ENCODE peak calls at places on chromosomes 11 and 22, in seven cellular contexts. T, G, K, B, Z, U and R are unnamed samples.

GRCh38 chr11:11598243-11598642 is 23.6 kb downstream of the GALNT18 start:
- DNase-seq in T (no peak), G (no peak), K (no peak), B (no peak), Z (no peak), U (no peak), R (no peak)

GRCh38 chr11:129894281-129895125 is 875 bp downstream of the NFRKB start:
- DNase-seq in T (peak; percentile 21), G (no peak), K (no peak), B (no peak), Z (no peak), U (no peak), R (no peak)

GRCh38 chr11:65419460-65419772 is 3.2 kb upstream of the NEAT1 start:
- DNase-seq in T (no peak), G (no peak), K (no peak), B (peak; percentile 83), Z (peak; percentile 69), U (no peak), R (peak; percentile 78)

GRCh38 chr22:36745301-36745995 is 30.5 kb downstream of the IFT27 start:
- DNase-seq in T (no peak), G (peak; percentile 35), K (no peak), B (peak; percentile 46), Z (no peak), U (no peak), R (peak; percentile 54)

GRCh38 chr11:23404225-23405160 is 544.2 kb upstream of the CCDC179 start:
- DNase-seq in T (no peak), G (no peak), K (no peak), B (no peak), Z (no peak), U (no peak), R (no peak)

GRCh38 chr22:25060522-25061071 is 108.1 kb downstream of the KIAA1671 start:
- DNase-seq in T (no peak), G (no peak), K (no peak), B (no peak), Z (no peak), U (no peak), R (no peak)

GRCh38 chr22:27213766-27214581 is 556.6 kb downstream of the MIAT start:
- DNase-seq in T (no peak), G (no peak), K (no peak), B (peak; percentile 87), Z (no peak), U (no peak), R (no peak)

GRCh38 chr22:30362632-30363281 is 6.0 kb downstream of the CCDC157 start:
- DNase-seq in T (no peak), G (no peak), K (no peak), B (no peak), Z (no peak), U (no peak), R (no peak)

GRCh38 chr11:92714111-92714510 is 255.3 kb upstream of the MTNR1B start:
- DNase-seq in T (no peak), G (no peak), K (no peak), B (no peak), Z (no peak), U (no peak), R (no peak)

GRCh38 chr11:110901441-110901840 is 189.2 kb upstream of the ARHGAP20 start:
- DNase-seq in T (no peak), G (no peak), K (no peak), B (no peak), Z (no peak), U (no peak), R (no peak)

GRCh38 chr11:102807921-102808320 is 10.0 kb upstream of the MMP1 start:
- DNase-seq in T (peak; percentile 32), G (no peak), K (no peak), B (no peak), Z (no peak), U (peak; percentile 58), R (no peak)

GRCh38 chr22:27726726-27727449 is 74.7 kb downstream of the MN1 start:
- DNase-seq in T (peak; percentile 44), G (no peak), K (no peak), B (peak; percentile 85), Z (no peak), U (no peak), R (peak; percentile 78)

GRCh38 chr11:77113382-77114088 is 10.9 kb downstream of the OMP start:
- DNase-seq in T (peak; percentile 67), G (no peak), K (no peak), B (no peak), Z (no peak), U (peak; percentile 11), R (no peak)

GRCh38 chr22:45082795-45083194 is 73.0 kb upstream of the PHF21B start:
- DNase-seq in T (peak; percentile 10), G (no peak), K (no peak), B (no peak), Z (no peak), U (peak; percentile 35), R (no peak)

DNA sequence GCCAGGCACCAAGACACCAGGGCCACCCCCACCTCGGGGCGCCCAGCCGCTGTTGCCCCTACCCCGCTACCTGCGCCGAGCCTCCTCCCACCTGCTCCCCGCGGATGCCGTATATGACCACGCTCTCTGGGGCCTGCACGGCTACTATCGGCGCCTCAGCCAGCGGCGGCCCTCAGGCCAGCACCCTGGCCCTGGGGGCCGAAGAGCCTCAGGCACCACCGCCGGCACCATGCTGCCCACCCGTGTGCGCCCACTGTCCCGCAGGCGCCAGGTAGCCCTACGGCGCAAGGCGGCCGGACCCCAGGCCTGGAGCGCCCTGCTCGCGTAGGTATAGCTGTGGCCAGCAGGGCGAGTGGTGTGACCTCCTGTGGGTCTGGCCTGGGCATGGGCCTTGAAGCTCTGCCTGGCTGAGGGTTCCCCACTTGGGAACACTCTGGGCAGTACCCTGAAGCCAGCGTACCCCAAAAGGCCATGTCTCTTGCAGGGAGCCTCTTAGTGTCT is 14.8 kb upstream of the MDK start:
- DNase-seq in T (no peak), G (no peak), K (no peak), B (no peak), Z (no peak), U (no peak), R (no peak)
- H3K27ac ChIP-seq in T (no peak overlapping the region), G (peak overlapping the region; percentile 41), K (no peak overlapping the region), B (no peak overlapping the region), Z (peak overlapping the region; percentile 97), U (no peak overlapping the region), R (no peak overlapping the region)

DNA sequence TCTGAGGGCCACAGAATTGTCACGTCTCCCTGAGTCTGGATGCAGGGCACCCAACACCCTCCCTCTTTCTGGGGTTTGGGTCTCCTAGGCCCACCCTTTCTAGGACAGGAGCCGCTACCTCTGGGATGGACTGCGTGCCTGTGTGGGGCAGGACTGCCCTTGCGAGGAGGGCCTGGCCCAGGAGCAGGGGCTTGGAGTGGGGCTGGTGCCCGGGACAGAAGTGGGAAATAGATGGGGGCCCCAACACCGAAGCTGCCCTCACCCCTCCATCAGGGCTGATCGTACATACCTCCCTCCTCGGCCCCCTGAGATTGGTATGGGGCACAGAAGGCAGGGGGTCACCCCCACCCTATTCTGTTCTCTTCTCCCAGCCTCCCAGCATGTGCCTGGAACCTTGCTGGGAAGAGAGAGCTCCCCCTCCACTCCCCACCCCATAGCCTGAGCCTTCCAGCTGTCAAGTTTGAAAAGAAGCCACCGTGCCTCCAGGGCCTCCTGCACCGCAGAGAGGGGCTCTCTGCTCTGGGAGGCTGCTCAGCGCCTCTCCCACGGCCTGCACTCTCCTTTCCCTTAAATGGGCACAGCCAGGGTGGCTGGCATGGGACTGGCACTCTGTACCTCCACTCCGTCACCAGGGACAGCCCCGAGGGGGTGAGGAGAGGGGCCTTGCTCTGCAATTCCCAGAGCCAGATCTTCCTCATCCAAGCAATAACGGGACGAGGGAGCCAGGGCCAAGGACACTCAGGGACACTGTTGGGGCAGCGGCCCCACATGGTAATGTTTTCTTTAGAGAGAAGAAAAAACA is 1.8 kb downstream of the LRRC10B start:
- DNase-seq in T (no peak), G (no peak), K (no peak), B (peak; percentile 82), Z (no peak), U (no peak), R (no peak)
- H3K27ac ChIP-seq in T (no peak overlapping the region), G (no peak overlapping the region), K (no peak overlapping the region), B (peak overlapping the region; percentile 89), Z (no peak overlapping the region), U (no peak overlapping the region), R (peak overlapping the region; percentile 25)

GRCh38 chr11:17718015-17718414 is 1.4 kb upstream of the MYOD1 start:
- DNase-seq in T (no peak), G (no peak), K (no peak), B (no peak), Z (no peak), U (no peak), R (no peak)

GRCh38 chr11:17718510-17718962 is 835 bp upstream of the MYOD1 start:
- DNase-seq in T (no peak), G (no peak), K (no peak), B (no peak), Z (no peak), U (no peak), R (no peak)

GRCh38 chr11:17714870-17715269 is 4.5 kb upstream of the MYOD1 start:
- DNase-seq in T (no peak), G (no peak), K (no peak), B (no peak), Z (no peak), U (no peak), R (no peak)

GRCh38 chr11:17714356-17714854 is 5.0 kb upstream of the MYOD1 start:
- DNase-seq in T (no peak), G (no peak), K (no peak), B (no peak), Z (no peak), U (no peak), R (no peak)

DNA sequence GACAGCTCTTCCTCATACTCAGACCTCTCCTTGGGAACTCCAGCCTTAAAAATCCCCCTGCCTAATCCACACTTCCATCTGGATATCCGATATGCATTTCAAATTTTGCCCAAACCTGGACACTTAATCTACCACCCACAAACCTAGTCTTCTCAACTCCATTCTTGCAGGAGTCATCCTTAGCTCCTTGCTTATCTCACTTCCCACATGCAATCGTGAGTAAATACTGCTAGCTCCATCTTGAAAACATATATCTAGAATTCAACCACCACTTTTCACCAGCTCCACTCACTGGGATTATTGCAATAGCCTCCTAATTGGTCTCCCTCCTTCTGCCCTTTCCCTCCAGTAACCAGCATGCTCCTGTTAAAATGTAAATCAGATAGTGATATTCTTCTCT is 2.6 kb upstream of the MYOD1 start:
- DNase-seq in T (no peak), G (no peak), K (no peak), B (no peak), Z (no peak), U (no peak), R (no peak)
- H3K27ac ChIP-seq in T (no peak overlapping the region), G (no peak overlapping the region), K (no peak overlapping the region), B (no peak overlapping the region), Z (no peak overlapping the region), U (no peak overlapping the region), R (no peak overlapping the region)

GRCh38 chr11:20093775-20094174 is 66.5 kb downstream of the DBX1 start:
- DNase-seq in T (no peak), G (no peak), K (no peak), B (no peak), Z (no peak), U (no peak), R (no peak)

GRCh38 chr11:20102393-20102792 is 57.9 kb downstream of the DBX1 start:
- DNase-seq in T (no peak), G (no peak), K (no peak), B (peak; percentile 49), Z (no peak), U (no peak), R (no peak)

GRCh38 chr11:20099527-20099926 is 60.7 kb downstream of the DBX1 start:
- DNase-seq in T (no peak), G (no peak), K (no peak), B (no peak), Z (no peak), U (no peak), R (no peak)

GRCh38 chr11:20095189-20095588 is 65.1 kb downstream of the DBX1 start:
- DNase-seq in T (no peak), G (no peak), K (no peak), B (no peak), Z (no peak), U (no peak), R (no peak)

GRCh38 chr11:20097319-20098221 is 62.7 kb downstream of the DBX1 start:
- DNase-seq in T (peak; percentile 60), G (no peak), K (no peak), B (no peak), Z (no peak), U (no peak), R (no peak)
- H3K27ac ChIP-seq in T (peak overlapping the region; percentile 69), G (no peak overlapping the region), K (no peak overlapping the region), B (peak overlapping the region; percentile 53), Z (no peak overlapping the region), U (no peak overlapping the region), R (no peak overlapping the region)